ENCODE peak calls at places on chromosomes 12 and 14, in five cellular contexts. One of them, this sample, is unnamed.

GRCh38 chr14:26845106-26845818 is 247.4 kb upstream of the NOVA1 start:
- DNase-seq in H9: no peak
- DNase-seq in IMR-90: no peak
- DNase-seq in mesenchymal stem cell: no peak
- DNase-seq in neuronal stem cell: no peak
- DNase-seq in this sample: no peak

GRCh38 chr12:53791735-53792326 is 40.1 kb upstream of the CISTR start:
- DNase-seq in mesenchymal stem cell: peak; percentile 3
- DNase-seq in H9: peak; percentile 80
- DNase-seq in neuronal stem cell: no peak
- DNase-seq in IMR-90: no peak
- DNase-seq in this sample: peak; percentile 57

GRCh38 chr12:52945389-52946232 is 3.3 kb upstream of the KRT18 start:
- DNase-seq in neuronal stem cell: no peak
- DNase-seq in mesenchymal stem cell: peak; percentile 77
- DNase-seq in IMR-90: peak; percentile 62
- DNase-seq in H9: peak; percentile 96
- DNase-seq in this sample: peak; percentile 97

GRCh38 chr12:89351489-89352241 is 636 bp downstream of the DUSP6 start:
- DNase-seq in neuronal stem cell: no peak
- DNase-seq in H9: no peak
- DNase-seq in mesenchymal stem cell: no peak
- DNase-seq in IMR-90: peak; percentile 35
- DNase-seq in this sample: peak; percentile 66

GRCh38 chr12:64608901-64609542 is 1.3 kb upstream of the RASSF3 start:
- DNase-seq in neuronal stem cell: no peak
- DNase-seq in mesenchymal stem cell: peak; percentile 80
- DNase-seq in H9: peak; percentile 67
- DNase-seq in IMR-90: peak; percentile 68
- DNase-seq in this sample: peak; percentile 87

GRCh38 chr14:72742682-72743195 is 151.2 kb downstream of the DPF3 start:
- DNase-seq in IMR-90: no peak
- DNase-seq in H9: no peak
- DNase-seq in neuronal stem cell: no peak
- DNase-seq in mesenchymal stem cell: no peak
- DNase-seq in this sample: no peak

GRCh38 chr12:27504506-27504905 is 19.5 kb upstream of the PPFIBP1 start:
- DNase-seq in neuronal stem cell: no peak
- DNase-seq in mesenchymal stem cell: no peak
- DNase-seq in H9: no peak
- DNase-seq in IMR-90: peak; percentile 19
- DNase-seq in this sample: no peak

GRCh38 chr12:103782399-103782798 is 58.6 kb downstream of the NT5DC3 start:
- DNase-seq in neuronal stem cell: no peak
- DNase-seq in H9: no peak
- DNase-seq in mesenchymal stem cell: no peak
- DNase-seq in IMR-90: no peak
- DNase-seq in this sample: no peak

GRCh38 chr12:47082963-47083621 is 3.3 kb upstream of the AMIGO2 start:
- DNase-seq in mesenchymal stem cell: peak; percentile 93
- DNase-seq in IMR-90: peak; percentile 95
- DNase-seq in neuronal stem cell: no peak
- DNase-seq in H9: no peak
- DNase-seq in this sample: peak; percentile 69

GRCh38 chr12:90253674-90254181 is 545.1 kb upstream of the ATP2B1 start:
- DNase-seq in neuronal stem cell: no peak
- DNase-seq in IMR-90: peak; percentile 92
- DNase-seq in H9: peak; percentile 43
- DNase-seq in mesenchymal stem cell: peak; percentile 92
- DNase-seq in this sample: peak; percentile 81

GRCh38 chr12:66596189-66596588 is 82.7 kb downstream of the GRIP1 start:
- DNase-seq in H9: no peak
- DNase-seq in IMR-90: peak; percentile 7
- DNase-seq in neuronal stem cell: no peak
- DNase-seq in mesenchymal stem cell: no peak
- DNase-seq in this sample: no peak

GRCh38 chr14:57848786-57849185 is 17.1 kb downstream of the SLC35F4 start:
- DNase-seq in mesenchymal stem cell: no peak
- DNase-seq in H9: no peak
- DNase-seq in IMR-90: no peak
- DNase-seq in neuronal stem cell: no peak
- DNase-seq in this sample: no peak

GRCh38 chr12:131383291-131383690 is 327.6 kb upstream of the SFSWAP start:
- DNase-seq in H9: peak; percentile 18
- DNase-seq in IMR-90: no peak
- DNase-seq in mesenchymal stem cell: no peak
- DNase-seq in neuronal stem cell: no peak
- DNase-seq in this sample: no peak

GRCh38 chr12:124434951-124435805 is 132.2 kb downstream of the NCOR2 start:
- DNase-seq in IMR-90: no peak
- DNase-seq in neuronal stem cell: no peak
- DNase-seq in mesenchymal stem cell: no peak
- DNase-seq in H9: no peak
- DNase-seq in this sample: no peak

GRCh38 chr14:73722581-73722980 is 8.4 kb upstream of the PNMA1 start:
- DNase-seq in H9: no peak
- DNase-seq in IMR-90: no peak
- DNase-seq in mesenchymal stem cell: no peak
- DNase-seq in neuronal stem cell: no peak
- DNase-seq in this sample: no peak

GRCh38 chr14:76282581-76282980 is 93.4 kb upstream of the ESRRB start:
- DNase-seq in mesenchymal stem cell: no peak
- DNase-seq in IMR-90: no peak
- DNase-seq in neuronal stem cell: no peak
- DNase-seq in H9: peak; percentile 1
- DNase-seq in this sample: peak; percentile 43

GRCh38 chr12:65152586-65152985 is 16.8 kb upstream of the LEMD3 start:
- DNase-seq in H9: no peak
- DNase-seq in IMR-90: no peak
- DNase-seq in mesenchymal stem cell: no peak
- DNase-seq in neuronal stem cell: no peak
- DNase-seq in this sample: no peak

GRCh38 chr12:3677609-3678008 is 75.3 kb downstream of the CRACR2A start:
- DNase-seq in neuronal stem cell: no peak
- DNase-seq in IMR-90: no peak
- DNase-seq in H9: no peak
- DNase-seq in mesenchymal stem cell: no peak
- DNase-seq in this sample: no peak

GRCh38 chr14:100774164-100774537 is 47.5 kb downstream of the DLK1 start:
- DNase-seq in neuronal stem cell: no peak
- DNase-seq in mesenchymal stem cell: no peak
- DNase-seq in H9: no peak
- DNase-seq in IMR-90: no peak
- DNase-seq in this sample: no peak

GRCh38 chr12:6323340-6323994 is 13.0 kb downstream of the PLEKHG6 start:
- DNase-seq in IMR-90: peak; percentile 94
- DNase-seq in mesenchymal stem cell: peak; percentile 98
- DNase-seq in H9: peak; percentile 93
- DNase-seq in neuronal stem cell: no peak
- DNase-seq in this sample: peak; percentile 72

GRCh38 chr12:132248439-132249157 is 80.8 kb downstream of the GALNT9 start:
- DNase-seq in mesenchymal stem cell: no peak
- DNase-seq in IMR-90: peak; percentile 36
- DNase-seq in H9: no peak
- DNase-seq in neuronal stem cell: no peak
- DNase-seq in this sample: no peak

GRCh38 chr14:77980475-77981321 is 180.8 kb downstream of the ADCK1 start:
- DNase-seq in H9: peak; percentile 68
- DNase-seq in mesenchymal stem cell: no peak
- DNase-seq in neuronal stem cell: no peak
- DNase-seq in IMR-90: no peak
- DNase-seq in this sample: no peak

GRCh38 chr14:99262977-99263448 is 9.0 kb downstream of the BCL11B start:
- DNase-seq in IMR-90: no peak
- DNase-seq in neuronal stem cell: no peak
- DNase-seq in mesenchymal stem cell: no peak
- DNase-seq in H9: no peak
- DNase-seq in this sample: no peak

GRCh38 chr12:71950819-71951218 is 12.2 kb downstream of the TPH2 start:
- DNase-seq in neuronal stem cell: no peak
- DNase-seq in mesenchymal stem cell: no peak
- DNase-seq in IMR-90: no peak
- DNase-seq in H9: no peak
- DNase-seq in this sample: no peak

GRCh38 chr12:71950404-71950803 is 11.8 kb downstream of the TPH2 start:
- DNase-seq in mesenchymal stem cell: no peak
- DNase-seq in IMR-90: no peak
- DNase-seq in H9: no peak
- DNase-seq in neuronal stem cell: no peak
- DNase-seq in this sample: no peak

GRCh38 chr12:71955946-71956345 is 17.3 kb downstream of the TPH2 start:
- DNase-seq in neuronal stem cell: no peak
- DNase-seq in H9: no peak
- DNase-seq in IMR-90: peak; percentile 89
- DNase-seq in mesenchymal stem cell: peak; percentile 67
- DNase-seq in this sample: peak; percentile 67

GRCh38 chr12:71954861-71955260 is 16.2 kb downstream of the TPH2 start:
- DNase-seq in mesenchymal stem cell: no peak
- DNase-seq in H9: no peak
- DNase-seq in IMR-90: no peak
- DNase-seq in neuronal stem cell: no peak
- DNase-seq in this sample: no peak

DNA sequence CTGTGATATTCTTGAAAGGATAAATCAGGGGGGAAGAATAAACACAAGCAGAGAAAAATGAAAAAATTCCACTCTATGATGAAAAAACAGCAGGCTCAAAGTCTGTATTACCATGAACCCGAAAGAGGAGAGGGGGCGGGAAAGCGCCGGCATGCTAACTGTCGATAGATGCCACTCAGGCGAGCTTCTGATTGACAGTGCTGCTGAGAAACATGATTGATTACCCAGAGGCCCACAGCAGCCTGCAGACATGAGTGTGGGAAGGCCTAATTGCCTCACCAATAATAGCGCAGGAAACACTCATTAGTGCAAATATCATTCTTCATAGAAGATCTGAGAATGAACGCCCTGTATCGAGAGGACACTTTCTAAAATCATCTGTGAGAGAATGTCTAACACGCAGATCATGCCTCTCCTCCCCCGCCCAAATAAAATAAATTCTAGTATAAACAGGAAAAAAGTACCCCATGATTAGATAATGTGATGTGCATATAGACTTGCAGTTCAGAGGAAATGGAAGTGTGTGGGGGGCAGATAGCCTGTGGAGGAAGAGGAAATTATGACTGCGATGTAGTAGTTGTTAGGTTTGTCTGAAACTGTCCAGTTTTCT is 15.5 kb downstream of the TPH2 start:
- DNase-seq in H9: no peak
- DNase-seq in neuronal stem cell: no peak
- DNase-seq in IMR-90: no peak
- DNase-seq in mesenchymal stem cell: no peak
- DNase-seq in this sample: no peak
- H3K27ac ChIP-seq in H9: no peak overlapping the region
- H3K27ac ChIP-seq in neuronal stem cell: no peak overlapping the region
- H3K27ac ChIP-seq in IMR-90: no peak overlapping the region
- H3K27ac ChIP-seq in mesenchymal stem cell: no peak overlapping the region
- H3K27ac ChIP-seq in this sample: no peak overlapping the region

GRCh38 chr14:104211741-104212140 is 73.4 kb downstream of the KIF26A start:
- DNase-seq in IMR-90: no peak
- DNase-seq in H9: no peak
- DNase-seq in mesenchymal stem cell: no peak
- DNase-seq in neuronal stem cell: no peak
- DNase-seq in this sample: no peak

GRCh38 chr14:104214411-104214810 is 76.0 kb downstream of the KIF26A start:
- DNase-seq in neuronal stem cell: no peak
- DNase-seq in mesenchymal stem cell: no peak
- DNase-seq in H9: no peak
- DNase-seq in IMR-90: no peak
- DNase-seq in this sample: no peak

GRCh38 chr14:104214819-104215218 is 76.4 kb downstream of the KIF26A start:
- DNase-seq in mesenchymal stem cell: no peak
- DNase-seq in IMR-90: no peak
- DNase-seq in neuronal stem cell: no peak
- DNase-seq in H9: no peak
- DNase-seq in this sample: no peak

GRCh38 chr14:104212206-104213095 is 74.1 kb downstream of the KIF26A start:
- DNase-seq in H9: no peak
- DNase-seq in mesenchymal stem cell: no peak
- DNase-seq in IMR-90: no peak
- DNase-seq in neuronal stem cell: no peak
- DNase-seq in this sample: no peak

DNA sequence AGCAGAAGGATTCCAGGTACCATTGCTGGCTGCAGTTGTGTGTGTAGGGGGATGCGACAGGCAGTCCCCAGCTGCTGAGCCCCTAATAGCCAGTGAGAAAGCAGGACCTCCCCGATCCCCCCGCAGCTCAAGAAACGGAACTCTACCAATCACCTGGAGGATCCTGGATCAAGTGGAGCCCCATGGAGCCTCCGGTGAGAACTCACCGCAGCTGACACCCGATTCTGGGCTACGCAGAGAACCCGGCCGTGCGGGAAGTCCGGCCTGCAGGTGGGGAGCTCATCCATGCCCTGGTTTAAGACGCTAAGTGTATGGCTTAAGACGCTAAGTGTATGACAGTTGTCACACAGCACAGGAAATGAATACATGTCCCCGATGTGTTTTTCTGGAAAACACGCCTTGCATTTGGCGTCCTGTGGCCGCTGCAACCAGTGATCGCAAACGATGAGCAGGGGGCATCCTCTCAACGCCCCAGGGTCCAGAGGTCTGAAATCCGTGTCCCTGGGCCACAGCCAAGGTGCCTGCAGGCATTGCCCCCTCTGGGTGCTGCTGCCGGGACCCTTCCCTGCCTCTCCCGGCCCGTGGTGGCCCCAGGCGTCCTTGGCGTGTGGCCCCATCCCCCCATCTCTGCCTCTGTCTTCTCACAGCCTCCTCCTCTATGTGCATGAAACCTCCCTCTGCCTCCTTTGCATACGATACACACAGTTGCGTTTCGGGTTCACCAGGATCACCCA is 75.1 kb downstream of the KIF26A start:
- DNase-seq in neuronal stem cell: no peak
- DNase-seq in mesenchymal stem cell: no peak
- DNase-seq in H9: no peak
- DNase-seq in IMR-90: no peak
- DNase-seq in this sample: no peak
- H3K14ac ChIP-seq in neuronal stem cell: no peak overlapping the region
- H3K14ac ChIP-seq in mesenchymal stem cell: no peak overlapping the region
- H3K14ac ChIP-seq in H9: no peak overlapping the region
- H3K14ac ChIP-seq in IMR-90: no peak overlapping the region
- H3K14ac ChIP-seq in this sample: no peak overlapping the region

GRCh38 chr14:94517641-94518257 is 8.5 kb upstream of the SERPINA12 start:
- DNase-seq in IMR-90: no peak
- DNase-seq in H9: no peak
- DNase-seq in mesenchymal stem cell: no peak
- DNase-seq in neuronal stem cell: no peak
- DNase-seq in this sample: no peak
- H3K27ac ChIP-seq in IMR-90: no peak overlapping the region
- H3K27ac ChIP-seq in H9: no peak overlapping the region
- H3K27ac ChIP-seq in mesenchymal stem cell: no peak overlapping the region
- H3K27ac ChIP-seq in neuronal stem cell: no peak overlapping the region
- H3K27ac ChIP-seq in this sample: no peak overlapping the region

DNA sequence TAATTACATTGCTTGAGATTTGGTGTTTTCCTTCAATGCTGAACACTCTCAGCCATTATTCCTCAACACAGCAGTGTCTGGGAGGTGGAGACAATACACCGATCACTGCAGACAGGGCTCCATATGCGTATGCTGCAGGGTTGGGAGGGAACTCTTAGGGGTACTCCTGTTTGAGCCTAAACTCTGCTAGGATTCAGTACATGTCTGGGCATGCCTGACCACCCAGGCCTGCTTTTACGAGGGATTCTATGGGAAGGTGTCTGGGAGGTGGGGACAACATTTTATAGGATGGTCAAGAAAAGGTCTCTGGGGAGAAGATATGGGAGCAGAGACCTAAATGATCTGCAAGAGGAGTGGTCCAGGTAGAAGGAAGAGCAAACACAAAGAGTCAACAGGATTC is 34.3 kb downstream of the DHRS2 start:
- DNase-seq in H9: no peak
- DNase-seq in mesenchymal stem cell: no peak
- DNase-seq in IMR-90: no peak
- DNase-seq in neuronal stem cell: no peak
- DNase-seq in this sample: no peak
- H3K14ac ChIP-seq in H9: no peak overlapping the region
- H3K14ac ChIP-seq in mesenchymal stem cell: no peak overlapping the region
- H3K14ac ChIP-seq in IMR-90: no peak overlapping the region
- H3K14ac ChIP-seq in neuronal stem cell: no peak overlapping the region
- H3K14ac ChIP-seq in this sample: peak overlapping the region; percentile 7